ENCODE peak calls at places on chromosomes 3 and 15, in eight cellular contexts. L is kidney, H is body of pancreas, W is tibial artery, B is lower lobe of right lung, D is IMR-90, Q is ovary, V is pancreas. Y is an unnamed sample.

GRCh38 chr3:124814620-124815421 is 72.3 kb downstream of the ITGB5 start:
- DNase-seq in D (peak; percentile 22), W (peak; percentile 85), V (no peak), H (peak; percentile 49), L (no peak), Q (no peak), B (no peak), Y (peak; percentile 68)

GRCh38 chr3:46890132-46890531 is 12.6 kb downstream of the PTH1R start:
- DNase-seq in H (no peak), W (no peak), V (peak; percentile 38), L (peak; percentile 45), D (no peak), Q (no peak), B (no peak), Y (no peak)

GRCh38 chr3:147411235-147411607 is 2.1 kb downstream of the ZIC1 start:
- DNase-seq in H (no peak), V (no peak), W (no peak), Q (no peak), D (peak; percentile 7), B (no peak), L (no peak), Y (no peak)

GRCh38 chr3:153038779-153039178 is 123.2 kb upstream of the RAP2B start:
- DNase-seq in B (no peak), D (no peak), W (no peak), H (no peak), V (no peak), Q (no peak), L (no peak), Y (peak; percentile 23)

GRCh38 chr3:132822266-132822665 is 100.1 kb upstream of the NPHP3 start:
- DNase-seq in D (no peak), H (no peak), B (no peak), Q (no peak), V (no peak), L (no peak), W (no peak), Y (no peak)

GRCh38 chr15:71575474-71576045 is 234.8 kb upstream of the NR2E3 start:
- DNase-seq in L (no peak), V (no peak), W (no peak), B (no peak), D (no peak), H (no peak), Q (no peak), Y (no peak)

GRCh38 chr3:13301295-13301987 is 118.7 kb downstream of the NUP210 start:
- DNase-seq in H (no peak), B (peak; percentile 24), L (peak; percentile 37), Q (no peak), D (peak; percentile 68), V (no peak), W (no peak), Y (no peak)

GRCh38 chr15:93897377-93897776 is 334.0 kb upstream of the MCTP2 start:
- DNase-seq in H (no peak), L (no peak), B (no peak), W (no peak), Q (no peak), D (no peak), V (no peak), Y (no peak)

GRCh38 chr3:16476636-16477035 is 36.9 kb downstream of the RFTN1 start:
- DNase-seq in H (no peak), D (peak; percentile 99), B (no peak), V (no peak), Q (no peak), L (no peak), W (no peak), Y (no peak)

GRCh38 chr3:69084326-69084667 is 440 bp upstream of the ARL6IP5 start:
- DNase-seq in V (no peak), Q (no peak), L (no peak), W (no peak), H (no peak), B (no peak), D (peak; percentile 85), Y (no peak)

GRCh38 chr15:65355173-65355982 is 22.4 kb downstream of the IGDCC3 start:
- DNase-seq in L (peak; percentile 67), H (no peak), D (no peak), W (no peak), B (no peak), Q (no peak), V (no peak), Y (no peak)

GRCh38 chr3:129315386-129315991 is 36.8 kb downstream of the HMCES start:
- DNase-seq in L (peak; percentile 87), Q (peak; percentile 64), H (peak; percentile 55), D (peak; percentile 21), V (peak; percentile 87), W (peak; percentile 79), B (peak; percentile 76), Y (peak; percentile 44)

GRCh38 chr15:96869122-96869521 is 538.6 kb downstream of the NR2F2 start:
- DNase-seq in Q (no peak), D (no peak), L (no peak), V (no peak), H (no peak), B (no peak), W (no peak), Y (no peak)

GRCh38 chr3:60636846-60637245 is 614.4 kb downstream of the FHIT start:
- DNase-seq in D (peak; percentile 20), L (no peak), V (no peak), H (no peak), W (no peak), Q (no peak), B (no peak), Y (no peak)

GRCh38 chr3:3633761-3634160 is 165.5 kb upstream of the LRRN1 start:
- DNase-seq in H (no peak), W (no peak), D (no peak), V (no peak), L (no peak), B (no peak), Q (no peak), Y (no peak)

GRCh38 chr15:90266061-90266431 is 574 bp downstream of the NGRN start:
- DNase-seq in Q (no peak), W (no peak), V (no peak), D (peak; percentile 4), B (no peak), L (no peak), H (no peak), Y (peak; percentile 40)

GRCh38 chr3:165884518-165884917 is 47.3 kb upstream of the BCHE start:
- DNase-seq in H (no peak), Q (no peak), D (no peak), L (no peak), V (no peak), W (no peak), B (no peak), Y (no peak)

GRCh38 chr3:13479332-13479581 is 849 bp upstream of the HDAC11 start:
- DNase-seq in H (peak; percentile 55), Q (no peak), L (no peak), D (no peak), B (peak; percentile 68), W (no peak), V (peak; percentile 84), Y (no peak)

GRCh38 chr3:34864011-34864410 is 775.3 kb upstream of the ARPP21 start:
- DNase-seq in Q (no peak), D (no peak), W (no peak), L (no peak), H (no peak), V (no peak), B (no peak), Y (no peak)

GRCh38 chr15:85558747-85559327 is 178.4 kb downstream of the AKAP13 start:
- DNase-seq in W (no peak), V (no peak), H (no peak), L (no peak), D (no peak), B (no peak), Q (no peak), Y (no peak)
- H3K4me1 ChIP-seq in W (no peaks in the 10 kb centered on the region), V (peaks cover 11% of the 10 kb centered on the region), H (peaks cover 15% of the 10 kb centered on the region), L (no peaks in the 10 kb centered on the region), D (no peaks in the 10 kb centered on the region), B (peaks cover 81% of the 10 kb centered on the region), Q (peaks cover 2% of the 10 kb centered on the region), Y (peaks cover 4% of the 10 kb centered on the region)

GRCh38 chr3:148729656-148730055 is 32.0 kb downstream of the AGTR1 start:
- DNase-seq in D (no peak), B (no peak), W (no peak), L (no peak), V (no peak), H (no peak), Q (no peak), Y (no peak)
- H3K36me3 ChIP-seq in D (no peaks in the 10 kb centered on the region), B (no peaks in the 10 kb centered on the region), W (no peaks in the 10 kb centered on the region), L (no peaks in the 10 kb centered on the region), V (no peaks in the 10 kb centered on the region), H (no peaks in the 10 kb centered on the region), Q (no peaks in the 10 kb centered on the region), Y (no peaks in the 10 kb centered on the region)

DNA sequence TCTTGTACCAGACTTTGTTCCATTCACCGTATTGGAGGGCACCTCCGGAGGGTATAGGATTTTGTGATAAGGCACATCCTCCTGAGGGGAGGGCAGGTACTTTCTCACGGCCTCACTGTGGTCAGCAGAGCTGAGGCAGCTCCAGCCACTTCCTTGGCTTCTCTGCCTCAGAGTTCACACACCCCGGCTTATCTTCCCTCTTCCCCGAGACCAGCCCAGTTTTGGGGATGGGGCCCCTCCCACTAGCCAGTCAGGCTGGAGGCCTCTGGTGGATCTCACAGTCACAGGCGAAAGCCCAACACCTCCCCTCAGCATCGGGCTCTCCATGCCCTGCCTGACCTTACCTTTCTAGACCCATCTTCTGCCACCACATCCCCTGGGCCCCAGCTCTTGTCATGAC is 316.2 kb upstream of the CTDSPL start:
- DNase-seq in W (no peak), B (no peak), V (no peak), D (no peak), H (no peak), Q (peak; percentile 62), L (no peak), Y (no peak)
- TF ChIP-seq CTCF in W (no peak), B (no peak), V (no peak), D (no peak), H (no peak), Q (no peak), L (no peak), Y (no peak)

GRCh38 chr15:48641416-48641815 is 4.1 kb downstream of the FBN1 start:
- DNase-seq in D (peak; percentile 47), V (no peak), L (no peak), Q (no peak), W (no peak), H (no peak), B (no peak), Y (no peak)

GRCh38 chr15:48642795-48643194 is 2.7 kb downstream of the FBN1 start:
- DNase-seq in B (no peak), Q (no peak), D (no peak), H (no peak), L (no peak), V (no peak), W (no peak), Y (no peak)

GRCh38 chr15:48636511-48636910 is 9.0 kb downstream of the FBN1 start:
- DNase-seq in B (no peak), D (no peak), L (no peak), V (no peak), Q (no peak), H (no peak), W (no peak), Y (no peak)

GRCh38 chr15:48637639-48638038 is 7.9 kb downstream of the FBN1 start:
- DNase-seq in D (no peak), H (no peak), W (no peak), Q (no peak), V (no peak), L (no peak), B (no peak), Y (no peak)

DNA sequence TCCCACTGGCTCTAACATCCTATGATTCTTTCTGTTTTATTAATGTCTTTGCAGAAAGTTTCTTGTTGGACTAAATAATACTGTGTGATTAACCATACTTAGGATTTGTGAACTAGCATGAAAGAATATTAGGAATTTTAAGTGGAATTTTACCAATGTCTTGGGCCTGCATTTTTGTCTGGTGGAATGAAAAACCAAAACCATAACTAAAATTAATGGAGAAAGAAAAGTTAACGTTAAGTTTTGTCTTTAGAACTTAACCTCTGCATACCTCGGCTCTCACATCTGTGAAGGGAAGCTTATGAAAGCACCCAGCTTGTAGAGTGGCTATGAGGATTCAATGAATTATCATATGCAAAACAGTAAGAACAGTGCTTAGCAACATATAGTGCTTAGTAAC is 6.5 kb downstream of the FBN1 start:
- DNase-seq in W (no peak), B (no peak), H (no peak), D (no peak), L (no peak), V (no peak), Q (no peak), Y (no peak)
- H3K4me1 ChIP-seq in W (no peaks in the 10 kb centered on the region), B (peaks cover 20% of the 10 kb centered on the region), H (no peaks in the 10 kb centered on the region), D (peaks cover 15% of the 10 kb centered on the region), L (no peaks in the 10 kb centered on the region), V (peaks cover 4% of the 10 kb centered on the region), Q (peaks cover 8% of the 10 kb centered on the region), Y (no peaks in the 10 kb centered on the region)